ENCODE peak calls at places on chromosomes 3 and 15, in four cellular contexts. One of them, this sample, is unnamed. For H3K4me1 and H3K9me3, the result is how much of the 10 kb centered on the place peaks cover.

GRCh38 chr3:14283092-14283820 is 104.6 kb downstream of the LSM3 start:
- DNase-seq in right atrium auricular region: no peak
- DNase-seq in GM23248: no peak
- DNase-seq in tibial artery: no peak
- DNase-seq in this sample: no peak

GRCh38 chr3:53626876-53627275 is 132.5 kb downstream of the CACNA1D start:
- DNase-seq in tibial artery: no peak
- DNase-seq in GM23248: no peak
- DNase-seq in right atrium auricular region: no peak
- DNase-seq in this sample: no peak

GRCh38 chr15:99702895-99703602 is 30.2 kb downstream of the LYSMD4 start:
- DNase-seq in tibial artery: no peak
- DNase-seq in right atrium auricular region: no peak
- DNase-seq in GM23248: peak
- DNase-seq in this sample: no peak

GRCh38 chr3:51371943-51372557 is 13.0 kb upstream of the MANF start:
- DNase-seq in tibial artery: no peak
- DNase-seq in GM23248: peak
- DNase-seq in right atrium auricular region: no peak
- DNase-seq in this sample: no peak

GRCh38 chr15:36501063-36501678 is 78.3 kb upstream of the CDIN1 start:
- DNase-seq in GM23248: peak
- DNase-seq in right atrium auricular region: no peak
- DNase-seq in tibial artery: no peak
- DNase-seq in this sample: no peak

GRCh38 chr3:120823156-120823555 is 80.6 kb downstream of the GTF2E1 start:
- DNase-seq in tibial artery: no peak
- DNase-seq in right atrium auricular region: no peak
- DNase-seq in GM23248: peak
- DNase-seq in this sample: no peak

GRCh38 chr3:177807150-177807875 is 610.0 kb upstream of the TBL1XR1 start:
- DNase-seq in tibial artery: no peak
- DNase-seq in GM23248: peak
- DNase-seq in right atrium auricular region: no peak
- DNase-seq in this sample: no peak

GRCh38 chr3:186277268-186277909 is 84.6 kb downstream of the DGKG start:
- DNase-seq in right atrium auricular region: no peak
- DNase-seq in GM23248: peak
- DNase-seq in tibial artery: no peak
- DNase-seq in this sample: no peak

GRCh38 chr3:47978386-47978785 is 37.8 kb downstream of the MAP4 start:
- DNase-seq in right atrium auricular region: no peak
- DNase-seq in GM23248: peak
- DNase-seq in tibial artery: no peak
- DNase-seq in this sample: no peak

GRCh38 chr3:175818811-175819464 is 959.8 kb downstream of the NAALADL2 start:
- DNase-seq in right atrium auricular region: no peak
- DNase-seq in GM23248: peak
- DNase-seq in tibial artery: no peak
- DNase-seq in this sample: no peak

GRCh38 chr3:9779197-9779596 is 9.4 kb upstream of the CAMK1 start:
- DNase-seq in right atrium auricular region: no peak
- DNase-seq in GM23248: no peak
- DNase-seq in tibial artery: no peak
- DNase-seq in this sample: no peak

GRCh38 chr3:48222616-48223513 is at the start of gene CAMP:
- DNase-seq in GM23248: peak
- DNase-seq in right atrium auricular region: peak
- DNase-seq in tibial artery: peak
- DNase-seq in this sample: no peak

GRCh38 chr15:61250613-61251012 is 21.5 kb upstream of the RORA start:
- DNase-seq in right atrium auricular region: no peak
- DNase-seq in tibial artery: no peak
- DNase-seq in GM23248: no peak
- DNase-seq in this sample: no peak

GRCh38 chr3:191753186-191753585 is 292.2 kb downstream of the PYDC2 start:
- DNase-seq in tibial artery: no peak
- DNase-seq in right atrium auricular region: no peak
- DNase-seq in GM23248: peak
- DNase-seq in this sample: no peak

GRCh38 chr15:95760508-95760907 is 570.0 kb upstream of the NR2F2 start:
- DNase-seq in GM23248: no peak
- DNase-seq in tibial artery: no peak
- DNase-seq in right atrium auricular region: no peak
- DNase-seq in this sample: no peak

GRCh38 chr15:78837543-78837942 is 26.3 kb upstream of the ADAMTS7 start:
- DNase-seq in GM23248: no peak
- DNase-seq in tibial artery: no peak
- DNase-seq in right atrium auricular region: no peak
- DNase-seq in this sample: no peak

GRCh38 chr15:63372753-63373152 is 8.9 kb downstream of the CA12 start:
- DNase-seq in GM23248: peak
- DNase-seq in tibial artery: no peak
- DNase-seq in right atrium auricular region: no peak
- DNase-seq in this sample: no peak

GRCh38 chr3:88123526-88123925 is 26.2 kb upstream of the C3orf38 start:
- DNase-seq in GM23248: no peak
- DNase-seq in right atrium auricular region: no peak
- DNase-seq in tibial artery: no peak
- DNase-seq in this sample: no peak

GRCh38 chr3:30286811-30287210 is 319.6 kb upstream of the TGFBR2 start:
- DNase-seq in GM23248: peak
- DNase-seq in right atrium auricular region: no peak
- DNase-seq in tibial artery: no peak
- DNase-seq in this sample: no peak

GRCh38 chr15:66743204-66743603 is 41.2 kb downstream of the SMAD6 start:
- DNase-seq in right atrium auricular region: no peak
- DNase-seq in tibial artery: no peak
- DNase-seq in GM23248: no peak
- DNase-seq in this sample: no peak

GRCh38 chr15:66740802-66741201 is 38.8 kb downstream of the SMAD6 start:
- DNase-seq in tibial artery: peak
- DNase-seq in GM23248: peak
- DNase-seq in right atrium auricular region: no peak
- DNase-seq in this sample: no peak

GRCh38 chr15:66743703-66744536 is 41.9 kb downstream of the SMAD6 start:
- DNase-seq in GM23248: peak
- DNase-seq in right atrium auricular region: no peak
- DNase-seq in tibial artery: peak
- DNase-seq in this sample: no peak

GRCh38 chr15:66742286-66742685 is 40.2 kb downstream of the SMAD6 start:
- DNase-seq in GM23248: no peak
- DNase-seq in right atrium auricular region: no peak
- DNase-seq in tibial artery: no peak
- DNase-seq in this sample: no peak

DNA sequence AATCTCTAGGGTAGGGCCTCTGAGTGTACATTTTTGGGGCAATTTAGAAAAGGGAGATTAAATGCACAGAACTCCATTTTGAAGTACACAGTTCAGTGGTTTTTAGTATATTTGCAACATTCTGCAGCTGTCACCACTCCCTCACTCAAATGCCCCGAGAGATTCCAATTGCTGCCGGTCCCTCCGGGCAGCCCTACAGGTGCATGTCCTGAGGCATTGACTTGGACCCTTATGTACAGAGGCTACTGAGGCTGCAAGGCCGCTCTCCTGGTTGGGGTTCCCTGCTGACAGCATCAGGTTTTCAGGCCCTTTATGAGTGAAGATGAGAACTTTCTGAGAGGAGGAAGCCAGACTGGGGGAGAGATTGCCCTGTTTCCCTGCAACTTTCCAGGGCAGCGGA is 39.6 kb downstream of the SMAD6 start:
- DNase-seq in GM23248: no peak
- DNase-seq in right atrium auricular region: no peak
- DNase-seq in tibial artery: no peak
- DNase-seq in this sample: no peak
- H3K4me1 ChIP-seq in GM23248: under half
- H3K4me1 ChIP-seq in right atrium auricular region: half or more
- H3K4me1 ChIP-seq in tibial artery: half or more
- H3K4me1 ChIP-seq in this sample: half or more

GRCh38 chr3:66298591-66298990 is 77.8 kb downstream of the SLC25A26 start:
- DNase-seq in GM23248: no peak
- DNase-seq in tibial artery: no peak
- DNase-seq in right atrium auricular region: no peak
- DNase-seq in this sample: no peak

GRCh38 chr3:66302288-66302687 is 81.5 kb downstream of the SLC25A26 start:
- DNase-seq in tibial artery: no peak
- DNase-seq in right atrium auricular region: no peak
- DNase-seq in GM23248: peak
- DNase-seq in this sample: no peak

GRCh38 chr3:66299893-66300292 is 79.1 kb downstream of the SLC25A26 start:
- DNase-seq in right atrium auricular region: no peak
- DNase-seq in GM23248: no peak
- DNase-seq in tibial artery: no peak
- DNase-seq in this sample: no peak

GRCh38 chr3:66297917-66298316 is 77.1 kb downstream of the SLC25A26 start:
- DNase-seq in tibial artery: no peak
- DNase-seq in right atrium auricular region: no peak
- DNase-seq in GM23248: peak
- DNase-seq in this sample: no peak

DNA sequence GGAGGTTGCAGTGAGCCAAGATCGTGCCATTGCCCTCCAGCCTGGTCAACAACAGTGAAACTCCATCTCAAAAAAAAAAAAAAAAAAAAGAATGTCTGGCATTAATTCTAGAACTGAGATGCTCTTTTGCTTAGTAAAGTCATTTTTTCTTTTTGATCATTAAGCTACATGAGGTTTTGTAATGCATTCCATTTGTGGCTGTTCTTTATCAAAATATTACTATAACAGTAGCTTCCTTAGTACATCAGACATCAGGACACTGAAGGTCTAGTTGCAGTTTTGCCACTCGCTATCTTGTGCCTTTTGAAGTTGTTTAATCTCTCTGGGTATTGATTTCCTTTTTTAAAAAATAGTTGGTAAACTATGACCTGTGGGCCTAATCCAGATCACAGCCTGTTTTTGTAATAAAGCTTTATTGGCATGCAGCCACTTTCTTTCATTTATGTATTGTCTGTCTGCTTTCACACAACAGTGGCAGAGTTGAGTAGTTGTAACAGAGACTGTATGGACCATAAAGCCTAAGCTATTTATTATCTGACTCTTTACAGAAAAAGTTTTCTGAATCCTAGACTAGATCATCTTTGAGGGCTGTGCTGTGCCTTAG is 76.6 kb downstream of the SLC25A26 start:
- DNase-seq in tibial artery: no peak
- DNase-seq in right atrium auricular region: no peak
- DNase-seq in GM23248: peak
- DNase-seq in this sample: no peak
- H3K4me3 ChIP-seq in tibial artery: no peak
- H3K4me3 ChIP-seq in right atrium auricular region: no peak
- H3K4me3 ChIP-seq in GM23248: no peak
- H3K4me3 ChIP-seq in this sample: no peak

GRCh38 chr15:24880663-24881062 is 74.1 kb upstream of the SNRPN start:
- DNase-seq in tibial artery: no peak
- DNase-seq in GM23248: no peak
- DNase-seq in right atrium auricular region: no peak
- DNase-seq in this sample: no peak

GRCh38 chr15:24879492-24879891 is 75.3 kb upstream of the SNRPN start:
- DNase-seq in GM23248: no peak
- DNase-seq in tibial artery: no peak
- DNase-seq in right atrium auricular region: no peak
- DNase-seq in this sample: no peak

GRCh38 chr15:24878153-24878552 is 76.6 kb upstream of the SNRPN start:
- DNase-seq in right atrium auricular region: no peak
- DNase-seq in tibial artery: no peak
- DNase-seq in GM23248: peak
- DNase-seq in this sample: no peak

GRCh38 chr15:24877174-24877573 is 77.6 kb upstream of the SNRPN start:
- DNase-seq in tibial artery: no peak
- DNase-seq in right atrium auricular region: no peak
- DNase-seq in GM23248: peak
- DNase-seq in this sample: no peak
- H3K9me3 ChIP-seq in tibial artery: under half
- H3K9me3 ChIP-seq in right atrium auricular region: under half
- H3K9me3 ChIP-seq in GM23248: under half
- H3K9me3 ChIP-seq in this sample: under half

GRCh38 chr3:197491478-197491877 is 64.3 kb downstream of the BDH1 start:
- DNase-seq in GM23248: no peak
- DNase-seq in right atrium auricular region: no peak
- DNase-seq in tibial artery: no peak
- DNase-seq in this sample: no peak
- H3K4me1 ChIP-seq in GM23248: under half
- H3K4me1 ChIP-seq in right atrium auricular region: under half
- H3K4me1 ChIP-seq in tibial artery: under half
- H3K4me1 ChIP-seq in this sample: under half

DNA sequence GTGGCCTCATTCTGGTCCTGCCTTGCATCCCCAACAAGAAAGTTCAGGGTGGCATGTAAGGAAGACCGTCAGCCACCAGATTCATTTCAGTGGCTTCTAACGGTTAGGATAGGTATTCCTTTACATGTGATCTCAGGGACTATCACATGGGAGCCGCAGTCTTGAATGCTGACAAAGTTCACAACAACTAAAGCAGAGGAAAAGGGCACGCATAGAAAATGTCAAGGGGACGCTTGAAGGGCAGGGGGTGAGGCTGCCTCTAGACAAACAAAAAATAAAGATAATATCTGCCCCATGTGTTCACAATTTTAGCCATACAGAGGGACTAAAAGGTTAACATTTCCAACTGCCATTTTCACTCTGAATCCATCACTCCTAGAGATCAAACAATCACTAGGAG is 31.9 kb upstream of the ARL8B start:
- DNase-seq in right atrium auricular region: no peak
- DNase-seq in tibial artery: no peak
- DNase-seq in GM23248: no peak
- DNase-seq in this sample: no peak
- H3K4me3 ChIP-seq in right atrium auricular region: no peak
- H3K4me3 ChIP-seq in tibial artery: no peak
- H3K4me3 ChIP-seq in GM23248: no peak
- H3K4me3 ChIP-seq in this sample: no peak